ENCODE peak calls at places on chromosomes 3 and 15, in four cellular contexts. One of them, this sample, is unnamed.

GRCh38 chr15:92869263-92869940 is 30.7 kb upstream of the CHD2 start:
- DNase-seq in mucosa of descending colon: no peak
- DNase-seq in CD4-positive, CD25-positive, alpha-beta regulatory T cell: no peak
- DNase-seq in ovary: no peak
- DNase-seq in this sample: no peak

GRCh38 chr3:72337480-72337855 is 510.8 kb downstream of the SHQ1 start:
- DNase-seq in mucosa of descending colon: no peak
- DNase-seq in CD4-positive, CD25-positive, alpha-beta regulatory T cell: no peak
- DNase-seq in ovary: no peak
- DNase-seq in this sample: no peak

GRCh38 chr3:100516843-100517242 is 24.4 kb downstream of the TMEM45A start:
- DNase-seq in mucosa of descending colon: no peak
- DNase-seq in CD4-positive, CD25-positive, alpha-beta regulatory T cell: no peak
- DNase-seq in ovary: no peak
- DNase-seq in this sample: no peak

GRCh38 chr3:85560088-85560790 is 601.5 kb downstream of the CADM2 start:
- DNase-seq in mucosa of descending colon: no peak
- DNase-seq in CD4-positive, CD25-positive, alpha-beta regulatory T cell: no peak
- DNase-seq in ovary: no peak
- DNase-seq in this sample: no peak

GRCh38 chr15:50997371-50998051 is 89.0 kb downstream of the AP4E1 start:
- DNase-seq in mucosa of descending colon: no peak
- DNase-seq in CD4-positive, CD25-positive, alpha-beta regulatory T cell: no peak
- DNase-seq in ovary: no peak
- DNase-seq in this sample: no peak

GRCh38 chr3:184005981-184006507 is 11.6 kb downstream of the ABCC5 start:
- DNase-seq in mucosa of descending colon: peak; percentile 94
- DNase-seq in CD4-positive, CD25-positive, alpha-beta regulatory T cell: peak; percentile 10
- DNase-seq in ovary: peak; percentile 23
- DNase-seq in this sample: no peak

GRCh38 chr3:106485202-106485601 is 616.4 kb upstream of the CBLB start:
- DNase-seq in mucosa of descending colon: no peak
- DNase-seq in CD4-positive, CD25-positive, alpha-beta regulatory T cell: no peak
- DNase-seq in ovary: no peak
- DNase-seq in this sample: no peak

GRCh38 chr3:39118079-39118478 is 10.6 kb downstream of the TTC21A start:
- DNase-seq in mucosa of descending colon: no peak
- DNase-seq in CD4-positive, CD25-positive, alpha-beta regulatory T cell: no peak
- DNase-seq in ovary: no peak
- DNase-seq in this sample: no peak

GRCh38 chr3:192915306-192915705 is 2.4 kb downstream of the MB21D2 start:
- DNase-seq in mucosa of descending colon: no peak
- DNase-seq in CD4-positive, CD25-positive, alpha-beta regulatory T cell: no peak
- DNase-seq in ovary: no peak
- DNase-seq in this sample: no peak

GRCh38 chr3:74692-75243 is 121.8 kb upstream of the CHL1 start:
- DNase-seq in mucosa of descending colon: no peak
- DNase-seq in CD4-positive, CD25-positive, alpha-beta regulatory T cell: no peak
- DNase-seq in ovary: no peak
- DNase-seq in this sample: no peak

GRCh38 chr3:79538-79937 is 117.0 kb upstream of the CHL1 start:
- DNase-seq in mucosa of descending colon: no peak
- DNase-seq in CD4-positive, CD25-positive, alpha-beta regulatory T cell: no peak
- DNase-seq in ovary: no peak
- DNase-seq in this sample: no peak

GRCh38 chr3:72776-73175 is 123.8 kb upstream of the CHL1 start:
- DNase-seq in mucosa of descending colon: no peak
- DNase-seq in CD4-positive, CD25-positive, alpha-beta regulatory T cell: no peak
- DNase-seq in ovary: no peak
- DNase-seq in this sample: no peak

GRCh38 chr3:73279-73678 is 123.3 kb upstream of the CHL1 start:
- DNase-seq in mucosa of descending colon: no peak
- DNase-seq in CD4-positive, CD25-positive, alpha-beta regulatory T cell: no peak
- DNase-seq in ovary: no peak
- DNase-seq in this sample: no peak

GRCh38 chr3:75260-75659 is 121.3 kb upstream of the CHL1 start:
- DNase-seq in mucosa of descending colon: no peak
- DNase-seq in CD4-positive, CD25-positive, alpha-beta regulatory T cell: no peak
- DNase-seq in ovary: no peak
- DNase-seq in this sample: no peak
- H3K9me3 ChIP-seq in mucosa of descending colon: no peaks in the 10 kb centered on the region
- H3K9me3 ChIP-seq in CD4-positive, CD25-positive, alpha-beta regulatory T cell: no peaks in the 10 kb centered on the region
- H3K9me3 ChIP-seq in ovary: no peaks in the 10 kb centered on the region
- H3K9me3 ChIP-seq in this sample: no peaks in the 10 kb centered on the region

DNA sequence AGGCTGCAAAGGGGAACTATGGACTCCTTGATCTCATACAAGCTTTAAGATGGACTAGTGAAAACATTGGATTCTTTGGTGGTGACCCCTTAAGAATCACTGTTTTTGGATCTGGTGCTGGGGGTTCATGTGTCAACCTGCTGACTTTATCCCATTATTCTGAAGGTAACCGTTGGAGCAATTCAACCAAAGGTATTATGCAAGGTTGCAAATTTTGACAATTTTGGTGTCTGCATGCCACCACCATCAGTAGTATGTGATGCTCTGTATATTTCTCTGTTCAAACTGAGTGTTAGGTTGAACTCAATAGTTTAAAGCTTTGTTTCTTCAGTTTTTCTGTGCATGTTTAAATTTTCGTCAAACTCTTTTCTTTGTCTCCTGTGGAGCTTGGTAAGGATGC is 583.8 kb upstream of the NAALADL2 start:
- DNase-seq in mucosa of descending colon: no peak
- DNase-seq in CD4-positive, CD25-positive, alpha-beta regulatory T cell: no peak
- DNase-seq in ovary: no peak
- DNase-seq in this sample: no peak
- H3K9me3 ChIP-seq in mucosa of descending colon: no peaks in the 10 kb centered on the region
- H3K9me3 ChIP-seq in CD4-positive, CD25-positive, alpha-beta regulatory T cell: no peaks in the 10 kb centered on the region
- H3K9me3 ChIP-seq in ovary: no peaks in the 10 kb centered on the region
- H3K9me3 ChIP-seq in this sample: no peaks in the 10 kb centered on the region

GRCh38 chr15:98980899-98981228 is 26.7 kb downstream of the PGPEP1L start:
- DNase-seq in mucosa of descending colon: no peak
- DNase-seq in CD4-positive, CD25-positive, alpha-beta regulatory T cell: no peak
- DNase-seq in ovary: no peak
- DNase-seq in this sample: no peak
- H3K9me3 ChIP-seq in mucosa of descending colon: no peaks in the 10 kb centered on the region
- H3K9me3 ChIP-seq in CD4-positive, CD25-positive, alpha-beta regulatory T cell: no peaks in the 10 kb centered on the region
- H3K9me3 ChIP-seq in ovary: no peaks in the 10 kb centered on the region
- H3K9me3 ChIP-seq in this sample: no peaks in the 10 kb centered on the region

GRCh38 chr15:34154725-34155204 is 52.9 kb downstream of the PGBD4 start:
- DNase-seq in mucosa of descending colon: no peak
- DNase-seq in CD4-positive, CD25-positive, alpha-beta regulatory T cell: no peak
- DNase-seq in ovary: no peak
- DNase-seq in this sample: no peak

GRCh38 chr15:34155859-34156258 is 54.0 kb downstream of the PGBD4 start:
- DNase-seq in mucosa of descending colon: no peak
- DNase-seq in CD4-positive, CD25-positive, alpha-beta regulatory T cell: no peak
- DNase-seq in ovary: no peak
- DNase-seq in this sample: no peak

GRCh38 chr15:34161329-34161953 is 48.5 kb downstream of the KATNBL1 start:
- DNase-seq in mucosa of descending colon: no peak
- DNase-seq in CD4-positive, CD25-positive, alpha-beta regulatory T cell: no peak
- DNase-seq in ovary: no peak
- DNase-seq in this sample: no peak

GRCh38 chr15:34160735-34161134 is 49.2 kb downstream of the KATNBL1 start:
- DNase-seq in mucosa of descending colon: no peak
- DNase-seq in CD4-positive, CD25-positive, alpha-beta regulatory T cell: no peak
- DNase-seq in ovary: no peak
- DNase-seq in this sample: no peak

DNA sequence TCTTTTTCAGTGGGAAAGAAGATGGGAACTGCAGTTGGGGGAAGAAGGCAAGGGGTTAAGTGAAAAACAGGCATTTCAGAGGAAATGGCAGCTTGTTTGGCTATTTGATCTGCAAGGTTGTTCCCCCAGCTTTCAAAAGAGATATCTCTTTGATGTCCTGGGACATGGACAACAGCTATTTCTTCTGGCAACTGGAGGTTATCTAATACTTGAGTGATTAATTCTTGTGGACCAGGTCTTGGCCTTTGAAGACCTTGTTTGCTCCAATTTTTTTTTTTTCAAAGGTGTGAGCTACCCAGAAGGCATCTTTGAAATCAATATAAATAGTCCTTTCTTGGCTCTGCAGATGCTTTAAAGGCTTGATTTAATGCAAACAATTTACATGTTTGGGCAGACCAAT is 51.5 kb downstream of the KATNBL1 start:
- DNase-seq in mucosa of descending colon: no peak
- DNase-seq in CD4-positive, CD25-positive, alpha-beta regulatory T cell: no peak
- DNase-seq in ovary: no peak
- DNase-seq in this sample: no peak
- H3K9me3 ChIP-seq in mucosa of descending colon: peaks cover 33% of the 10 kb centered on the region
- H3K9me3 ChIP-seq in CD4-positive, CD25-positive, alpha-beta regulatory T cell: peaks cover 45% of the 10 kb centered on the region
- H3K9me3 ChIP-seq in ovary: no peaks in the 10 kb centered on the region
- H3K9me3 ChIP-seq in this sample: peaks cover 10% of the 10 kb centered on the region

GRCh38 chr3:44495636-44496415 is 18.4 kb upstream of the ZNF445 start:
- DNase-seq in mucosa of descending colon: no peak
- DNase-seq in CD4-positive, CD25-positive, alpha-beta regulatory T cell: no peak
- DNase-seq in ovary: no peak
- DNase-seq in this sample: no peak

GRCh38 chr3:44501971-44502370 is 24.5 kb upstream of the ZNF445 start:
- DNase-seq in mucosa of descending colon: no peak
- DNase-seq in CD4-positive, CD25-positive, alpha-beta regulatory T cell: no peak
- DNase-seq in ovary: no peak
- DNase-seq in this sample: no peak

GRCh38 chr3:44504566-44504965 is 27.1 kb upstream of the ZNF445 start:
- DNase-seq in mucosa of descending colon: no peak
- DNase-seq in CD4-positive, CD25-positive, alpha-beta regulatory T cell: no peak
- DNase-seq in ovary: no peak
- DNase-seq in this sample: no peak

GRCh38 chr3:44499149-44499898 is 21.9 kb upstream of the ZNF445 start:
- DNase-seq in mucosa of descending colon: no peak
- DNase-seq in CD4-positive, CD25-positive, alpha-beta regulatory T cell: no peak
- DNase-seq in ovary: no peak
- DNase-seq in this sample: no peak
- H3K9me3 ChIP-seq in mucosa of descending colon: peaks cover 68% of the 10 kb centered on the region
- H3K9me3 ChIP-seq in CD4-positive, CD25-positive, alpha-beta regulatory T cell: peaks cover 95% of the 10 kb centered on the region
- H3K9me3 ChIP-seq in ovary: no peaks in the 10 kb centered on the region
- H3K9me3 ChIP-seq in this sample: peaks cover 10% of the 10 kb centered on the region

DNA sequence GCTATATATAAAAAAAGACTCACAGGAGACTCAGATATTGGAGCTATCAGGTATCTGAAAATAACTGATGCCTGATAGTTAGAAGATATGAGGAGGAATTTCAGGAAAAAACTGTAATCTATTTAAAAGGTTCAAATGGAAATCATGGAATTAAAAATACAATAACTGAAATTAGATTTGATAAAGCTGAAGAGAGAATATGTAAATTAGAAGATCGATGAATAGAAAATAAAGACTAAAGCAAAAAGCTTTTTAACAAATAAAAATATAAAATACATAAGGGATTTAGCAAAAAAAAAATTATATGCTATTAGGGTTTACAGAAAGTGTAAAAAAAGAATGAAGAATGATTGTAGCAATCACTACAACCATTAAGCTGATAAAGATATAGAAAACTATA is 679.8 kb upstream of the LMCD1 start:
- DNase-seq in mucosa of descending colon: no peak
- DNase-seq in CD4-positive, CD25-positive, alpha-beta regulatory T cell: no peak
- DNase-seq in ovary: no peak
- DNase-seq in this sample: no peak
- H3K9me3 ChIP-seq in mucosa of descending colon: peaks cover 19% of the 10 kb centered on the region
- H3K9me3 ChIP-seq in CD4-positive, CD25-positive, alpha-beta regulatory T cell: peaks cover 14% of the 10 kb centered on the region
- H3K9me3 ChIP-seq in ovary: no peaks in the 10 kb centered on the region
- H3K9me3 ChIP-seq in this sample: no peaks in the 10 kb centered on the region

DNA sequence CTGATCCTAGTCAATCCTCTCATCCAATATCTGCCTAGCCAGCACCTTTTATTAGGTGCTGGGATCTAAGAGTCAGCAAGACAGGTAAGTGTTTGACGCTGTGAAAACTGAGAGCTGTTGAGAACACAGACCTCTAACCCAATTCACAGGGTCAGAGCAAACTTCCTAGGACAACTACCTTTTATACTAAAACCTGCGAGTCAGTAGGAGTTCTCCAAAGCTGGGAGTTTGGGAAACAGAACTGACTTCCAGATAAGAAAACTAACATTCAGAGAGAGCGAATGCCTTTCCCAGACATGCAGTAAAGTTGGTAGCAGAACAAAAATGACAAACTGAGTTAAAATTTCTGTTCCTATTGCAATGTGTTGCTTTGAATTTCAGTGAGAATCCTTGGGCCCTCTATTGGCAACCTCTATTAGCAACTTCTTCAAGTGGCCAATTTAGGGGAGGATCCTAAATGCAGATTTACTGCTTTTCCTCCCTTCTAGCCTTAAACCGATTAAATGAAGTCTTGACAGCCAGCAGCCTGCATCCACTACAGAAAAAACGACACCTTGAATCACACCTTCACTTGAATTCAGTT is 11.3 kb downstream of the NR2E3 start:
- DNase-seq in mucosa of descending colon: no peak
- DNase-seq in CD4-positive, CD25-positive, alpha-beta regulatory T cell: no peak
- DNase-seq in ovary: no peak
- DNase-seq in this sample: no peak
- H3K9me3 ChIP-seq in mucosa of descending colon: peaks cover 25% of the 10 kb centered on the region
- H3K9me3 ChIP-seq in CD4-positive, CD25-positive, alpha-beta regulatory T cell: peaks cover 30% of the 10 kb centered on the region
- H3K9me3 ChIP-seq in ovary: no peaks in the 10 kb centered on the region
- H3K9me3 ChIP-seq in this sample: peaks cover 3% of the 10 kb centered on the region

DNA sequence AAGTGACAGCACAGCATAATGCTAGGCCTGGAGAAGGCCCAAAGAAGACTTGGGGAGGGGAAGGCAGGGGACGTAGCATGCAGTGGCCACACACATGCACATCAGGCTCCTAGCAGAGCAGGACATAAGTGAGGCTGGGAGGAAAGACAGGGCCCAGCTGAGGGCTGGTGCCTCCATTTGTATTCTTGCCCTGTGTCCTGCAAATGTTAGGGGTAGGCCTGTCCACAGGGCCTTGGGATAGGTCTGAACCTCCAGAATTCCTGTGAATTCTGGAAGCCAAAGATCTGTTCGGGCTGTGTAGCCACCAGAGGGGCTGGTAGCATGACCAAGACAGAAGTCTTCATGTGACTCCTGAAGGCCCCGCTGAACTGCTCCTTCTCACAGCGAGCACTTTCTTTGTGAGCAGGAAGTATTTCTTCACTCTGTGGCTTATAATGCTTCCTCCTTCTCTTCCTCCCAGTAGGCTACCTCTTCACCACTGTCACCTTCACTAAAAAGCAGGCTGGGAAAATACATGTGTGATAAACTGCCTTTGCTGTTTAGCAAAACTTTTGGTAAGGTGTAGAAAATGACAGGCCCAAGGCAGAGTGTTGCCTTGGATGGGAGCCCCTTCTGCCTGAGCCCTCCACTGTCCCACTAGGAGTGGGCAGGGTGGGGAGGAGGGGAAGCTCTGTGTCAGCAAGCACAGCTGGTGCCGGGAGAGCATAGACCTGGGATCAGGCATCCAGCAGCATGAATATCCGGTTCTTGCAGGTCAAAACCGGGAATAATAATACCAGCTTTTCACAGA is 8.4 kb downstream of the CERS3 start:
- DNase-seq in mucosa of descending colon: no peak
- DNase-seq in CD4-positive, CD25-positive, alpha-beta regulatory T cell: no peak
- DNase-seq in ovary: no peak
- DNase-seq in this sample: no peak
- H3K9me3 ChIP-seq in mucosa of descending colon: no peaks in the 10 kb centered on the region
- H3K9me3 ChIP-seq in CD4-positive, CD25-positive, alpha-beta regulatory T cell: no peaks in the 10 kb centered on the region
- H3K9me3 ChIP-seq in ovary: no peaks in the 10 kb centered on the region
- H3K9me3 ChIP-seq in this sample: no peaks in the 10 kb centered on the region

GRCh38 chr15:64583983-64584382 is 123.6 kb downstream of the ZNF609 start:
- DNase-seq in mucosa of descending colon: no peak
- DNase-seq in CD4-positive, CD25-positive, alpha-beta regulatory T cell: no peak
- DNase-seq in ovary: no peak
- DNase-seq in this sample: no peak
- H3K9me3 ChIP-seq in mucosa of descending colon: peaks cover 5% of the 10 kb centered on the region
- H3K9me3 ChIP-seq in CD4-positive, CD25-positive, alpha-beta regulatory T cell: peaks cover 4% of the 10 kb centered on the region
- H3K9me3 ChIP-seq in ovary: no peaks in the 10 kb centered on the region
- H3K9me3 ChIP-seq in this sample: no peaks in the 10 kb centered on the region

This sample was measured in T-helper 17 cell.